ENCODE peak calls at places on chromosome 5, in five cellular contexts. E, V, Q, L and R are unnamed samples.

GRCh38 chr5:67095346-67095871 is 101.2 kb downstream of the CD180 start:
- DNase-seq in E (peak; percentile 69), L (no peak), Q (peak; percentile 19), V (peak; percentile 18), R (no peak)

GRCh38 chr5:453725-454481 is 10.9 kb downstream of the EXOC3 start:
- DNase-seq in L (no peak), V (no peak), E (no peak), Q (no peak), R (no peak)

GRCh38 chr5:126683912-126684311 is 83.2 kb downstream of the PHAX start:
- DNase-seq in Q (no peak), V (no peak), E (no peak), L (no peak), R (no peak)

GRCh38 chr5:157855404-157855994 is 3.4 kb downstream of the CLINT1 start:
- DNase-seq in V (peak; percentile 87), E (peak; percentile 79), L (peak; percentile 51), Q (peak; percentile 73), R (no peak)

GRCh38 chr5:172775326-172776234 is 4.6 kb upstream of the DUSP1 start:
- DNase-seq in Q (no peak), L (no peak), V (no peak), E (peak; percentile 98), R (no peak)

GRCh38 chr5:32329395-32329834 is 16.7 kb upstream of the MTMR12 start:
- DNase-seq in L (peak; percentile 54), V (peak; percentile 89), E (peak; percentile 81), Q (peak; percentile 63), R (peak; percentile 73)

GRCh38 chr5:59361454-59361853 is 532.1 kb downstream of the PDE4D start:
- DNase-seq in Q (no peak), V (no peak), E (no peak), L (no peak), R (no peak)

GRCh38 chr5:5270161-5270560 is 130.0 kb downstream of the ADAMTS16 start:
- DNase-seq in E (no peak), Q (no peak), V (no peak), L (no peak), R (no peak)

GRCh38 chr5:27473300-27474053 is 435.1 kb upstream of the CDH9 start:
- DNase-seq in V (no peak), Q (peak; percentile 50), L (no peak), E (peak; percentile 29), R (no peak)
- H2AFZ ChIP-seq in V (no peak overlapping the region), Q (no peak overlapping the region), L (no peak overlapping the region), E (peak overlapping the region; percentile 58), R (no peak overlapping the region)

GRCh38 chr5:56850423-56850822 is 35.1 kb downstream of the MAP3K1 start:
- DNase-seq in Q (no peak), V (no peak), E (no peak), L (no peak), R (no peak)

GRCh38 chr5:56854920-56855319 is 39.6 kb downstream of the MAP3K1 start:
- DNase-seq in E (no peak), V (no peak), Q (no peak), L (no peak), R (no peak)

GRCh38 chr5:56851258-56851941 is 36.1 kb downstream of the MAP3K1 start:
- DNase-seq in L (no peak), Q (no peak), E (no peak), V (no peak), R (no peak)

GRCh38 chr5:56853710-56854109 is 38.4 kb downstream of the MAP3K1 start:
- DNase-seq in E (no peak), L (no peak), Q (no peak), V (no peak), R (no peak)

GRCh38 chr5:56852228-56853000 is 37.1 kb downstream of the MAP3K1 start:
- DNase-seq in L (no peak), Q (no peak), E (no peak), V (no peak), R (peak; percentile 69)
- H3K4me3 ChIP-seq in L (no peak overlapping the region), Q (no peak overlapping the region), E (no peak overlapping the region), V (no peak overlapping the region), R (no peak overlapping the region)

DNA sequence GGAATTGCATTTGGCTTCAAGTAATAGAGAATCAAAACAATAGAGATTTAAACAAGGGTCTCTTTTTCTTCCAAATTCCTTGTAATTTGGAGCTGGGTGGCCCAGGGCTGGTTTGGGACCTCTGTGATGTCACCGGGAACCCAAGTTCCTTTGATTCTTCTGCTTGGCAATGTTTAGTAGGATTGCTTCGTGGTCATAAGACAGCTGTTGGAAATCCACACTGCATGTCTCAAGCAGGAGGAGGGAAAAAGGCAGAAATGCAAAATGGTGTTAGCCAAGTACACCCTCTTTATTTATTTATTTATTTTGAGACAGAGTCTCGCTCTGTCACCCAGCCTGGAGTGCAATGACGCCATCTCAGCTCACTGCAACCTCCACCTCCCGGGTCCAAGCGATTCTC is 72.6 kb upstream of the IL12B start:
- DNase-seq in Q (no peak), E (no peak), L (no peak), V (no peak), R (no peak)
- TF ChIP-seq EZH2phosphoT487 in Q (no peak), E (no peak), L (no peak), V (no peak), R (no peak)

GRCh38 chr5:72123764-72124163 is 16.5 kb downstream of the MAP1B start:
- DNase-seq in L (no peak), Q (no peak), V (no peak), E (no peak), R (no peak)

GRCh38 chr5:72125931-72126620 is 18.8 kb downstream of the MAP1B start:
- DNase-seq in V (peak; percentile 51), L (no peak), E (peak; percentile 51), Q (no peak), R (no peak)

GRCh38 chr5:72125271-72125670 is 18.0 kb downstream of the MAP1B start:
- DNase-seq in E (no peak), Q (no peak), L (no peak), V (no peak), R (no peak)

GRCh38 chr5:72129730-72130129 is 22.5 kb downstream of the MAP1B start:
- DNase-seq in V (no peak), L (no peak), E (peak; percentile 49), Q (no peak), R (no peak)

GRCh38 chr5:72126796-72127195 is 19.5 kb downstream of the MAP1B start:
- DNase-seq in L (no peak), V (no peak), Q (no peak), E (peak; percentile 38), R (no peak)
- H2AFZ ChIP-seq in L (no peak overlapping the region), V (no peak overlapping the region), Q (no peak overlapping the region), E (no peak overlapping the region), R (no peak overlapping the region)

GRCh38 chr5:57193757-57194413 is 20.0 kb downstream of the GPBP1 start:
- DNase-seq in E (no peak), L (no peak), Q (no peak), V (no peak), R (no peak)
- H3K4me3 ChIP-seq in E (no peak overlapping the region), L (no peak overlapping the region), Q (no peak overlapping the region), V (no peak overlapping the region), R (no peak overlapping the region)

GRCh38 chr5:108606185-108606584 is 141.5 kb upstream of the FER start:
- DNase-seq in Q (no peak), L (no peak), V (no peak), E (no peak), R (no peak)

GRCh38 chr5:108602830-108603229 is 144.9 kb upstream of the FER start:
- DNase-seq in Q (no peak), V (no peak), E (no peak), L (no peak), R (no peak)

GRCh38 chr5:108607421-108607820 is 140.3 kb upstream of the FER start:
- DNase-seq in V (no peak), E (no peak), Q (no peak), L (no peak), R (no peak)
- TF ChIP-seq EZH2phosphoT487 in V (no peak), E (no peak), Q (no peak), L (no peak), R (no peak)

DNA sequence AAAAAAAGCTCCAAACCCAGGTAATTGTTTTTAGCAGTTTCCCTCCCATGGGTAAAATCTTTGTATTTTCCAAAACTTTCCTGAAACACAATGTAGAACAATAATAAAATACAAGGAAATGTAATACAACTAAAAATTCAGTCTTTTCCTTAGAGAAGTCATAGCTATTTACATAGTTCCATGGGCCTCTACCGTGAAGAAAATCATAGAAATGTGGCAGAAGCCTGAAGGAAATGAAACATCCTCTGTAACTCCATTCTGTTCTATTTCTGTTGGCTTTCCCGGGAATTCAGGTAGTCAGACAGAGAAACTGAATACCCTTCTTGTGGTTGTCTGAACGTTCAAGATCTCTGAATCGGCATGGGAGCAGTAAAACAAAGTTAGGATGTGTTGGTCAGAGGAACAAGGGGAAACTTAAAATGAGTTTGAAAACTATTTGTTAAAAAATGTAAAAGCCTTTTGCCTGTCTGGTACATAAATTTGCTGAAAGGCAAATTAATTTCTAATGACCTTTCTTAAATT is 202.4 kb upstream of the ZNF608 start:
- DNase-seq in V (no peak), Q (no peak), E (no peak), L (no peak), R (no peak)
- H2AFZ ChIP-seq in V (peak overlapping the region; percentile 14), Q (peak overlapping the region; percentile 4), E (no peak overlapping the region), L (no peak overlapping the region), R (no peak overlapping the region)

GRCh38 chr5:51382759-51383493 is at the start of gene ISL1:
- DNase-seq in L (peak; percentile 57), V (peak; percentile 94), Q (peak; percentile 97), E (peak; percentile 74), R (no peak)
- H3K4me3 ChIP-seq in L (peak within 1 kb of the TSS; percentile 60), V (peak within 1 kb of the TSS; percentile 66), Q (peak within 1 kb of the TSS; percentile 68), E (peak within 1 kb of the TSS; percentile 68), R (no peak within 1 kb of the TSS)